ENCODE peak calls at places on chromosomes 5 and 9, in six cellular contexts. One of them, this sample, is unnamed.
A peak's percentile ranks its signal among the peaks of the same experiment; 100 is the strongest.

GRCh38 chr5:178230879-178231735 is 1.5 kb downstream of the PHYKPL start:
- ATAC-seq in A549: no peak
- ATAC-seq in HepG2: peak; percentile 5
- ATAC-seq in upper lobe of left lung: peak; percentile 23
- ATAC-seq in GM12878: peak; percentile 2
- ATAC-seq in K562: peak; percentile 10
- ATAC-seq in this sample: no peak

GRCh38 chr5:173733831-173734491 is 117.5 kb upstream of the BOD1 start:
- ATAC-seq in A549: no peak
- ATAC-seq in HepG2: no peak
- ATAC-seq in upper lobe of left lung: no peak
- ATAC-seq in GM12878: peak; percentile 10
- ATAC-seq in K562: no peak
- ATAC-seq in this sample: no peak

GRCh38 chr5:139064613-139065012 is 133.6 kb downstream of the SIL1 start:
- ATAC-seq in A549: peak; percentile 52
- ATAC-seq in HepG2: no peak
- ATAC-seq in upper lobe of left lung: peak; percentile 49
- ATAC-seq in GM12878: peak; percentile 15
- ATAC-seq in K562: no peak
- ATAC-seq in this sample: no peak

GRCh38 chr5:23825196-23825595 is 317.8 kb downstream of the PRDM9 start:
- ATAC-seq in A549: no peak
- ATAC-seq in HepG2: no peak
- ATAC-seq in upper lobe of left lung: no peak
- ATAC-seq in GM12878: no peak
- ATAC-seq in K562: no peak
- ATAC-seq in this sample: no peak

GRCh38 chr5:112192072-112192471 is 227.0 kb downstream of the EPB41L4A start:
- ATAC-seq in A549: no peak
- ATAC-seq in HepG2: peak; percentile 33
- ATAC-seq in upper lobe of left lung: no peak
- ATAC-seq in GM12878: peak; percentile 27
- ATAC-seq in K562: peak; percentile 61
- ATAC-seq in this sample: no peak

GRCh38 chr9:12923472-12924009 is 148.7 kb downstream of the LURAP1L start:
- ATAC-seq in A549: no peak
- ATAC-seq in HepG2: no peak
- ATAC-seq in upper lobe of left lung: peak; percentile 81
- ATAC-seq in GM12878: no peak
- ATAC-seq in K562: no peak
- ATAC-seq in this sample: peak; percentile 69

GRCh38 chr9:82127993-82128710 is 139.6 kb downstream of the SPATA31D1 start:
- ATAC-seq in A549: no peak
- ATAC-seq in HepG2: no peak
- ATAC-seq in upper lobe of left lung: no peak
- ATAC-seq in GM12878: peak; percentile 85
- ATAC-seq in K562: no peak
- ATAC-seq in this sample: no peak

GRCh38 chr5:34674226-34674625 is 18.1 kb downstream of the RAI14 start:
- ATAC-seq in A549: no peak
- ATAC-seq in HepG2: no peak
- ATAC-seq in upper lobe of left lung: peak; percentile 75
- ATAC-seq in GM12878: no peak
- ATAC-seq in K562: no peak
- ATAC-seq in this sample: peak; percentile 84

GRCh38 chr5:90056911-90057705 is 352.4 kb downstream of the CETN3 start:
- ATAC-seq in A549: no peak
- ATAC-seq in HepG2: no peak
- ATAC-seq in upper lobe of left lung: no peak
- ATAC-seq in GM12878: no peak
- ATAC-seq in K562: no peak
- ATAC-seq in this sample: no peak

DNA sequence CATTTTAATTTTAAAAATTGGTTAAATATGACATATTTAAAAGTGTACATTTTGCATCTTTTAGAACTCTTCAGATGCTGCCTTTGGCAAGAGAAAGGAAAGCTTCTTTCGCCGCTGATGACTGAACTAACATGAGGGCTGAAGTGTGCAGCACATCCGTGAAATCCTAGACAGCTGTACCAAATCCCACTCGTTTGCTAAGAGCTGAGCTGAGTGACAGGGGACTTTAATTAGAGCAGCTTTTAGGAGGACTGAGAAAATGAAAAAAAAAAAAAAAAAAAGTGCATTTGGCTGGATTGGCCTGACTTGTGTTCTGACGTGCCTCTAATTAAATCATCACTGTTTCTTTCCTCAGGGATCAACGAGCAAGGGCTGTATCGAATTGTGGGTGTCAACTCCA is 271.3 kb downstream of the ARHGAP26 start:
- ATAC-seq in A549: no peak
- ATAC-seq in HepG2: no peak
- ATAC-seq in upper lobe of left lung: no peak
- ATAC-seq in GM12878: no peak
- ATAC-seq in K562: no peak
- ATAC-seq in this sample: no peak
- H3K4me1 ChIP-seq in A549: peaks cover 6% of the 10 kb centered on the region
- H3K4me1 ChIP-seq in HepG2: no peaks in the 10 kb centered on the region
- H3K4me1 ChIP-seq in upper lobe of left lung: no peaks in the 10 kb centered on the region
- H3K4me1 ChIP-seq in GM12878: peaks cover 28% of the 10 kb centered on the region
- H3K4me1 ChIP-seq in K562: no peaks in the 10 kb centered on the region
- H3K4me1 ChIP-seq in this sample: peaks cover 5% of the 10 kb centered on the region

DNA sequence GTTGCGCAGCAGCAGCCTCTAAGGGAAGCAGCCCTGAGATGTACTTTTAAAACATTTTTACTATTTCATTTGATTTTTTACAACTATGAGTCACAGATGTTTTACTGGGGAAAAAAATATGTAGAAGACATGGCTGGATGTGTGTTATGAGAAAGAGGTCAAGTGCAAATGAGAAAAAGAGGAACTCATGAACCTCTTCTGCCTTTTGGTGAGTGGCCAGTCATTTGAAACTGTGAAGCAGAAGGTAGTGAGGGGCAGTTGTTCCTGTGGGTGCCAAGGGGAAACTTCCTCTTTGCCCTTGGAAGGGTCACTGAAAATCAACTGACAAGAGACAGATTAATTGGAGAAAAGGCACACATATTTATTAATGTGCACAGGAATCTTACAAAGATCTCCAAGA is 31.3 kb upstream of the SYK start:
- ATAC-seq in A549: no peak
- ATAC-seq in HepG2: no peak
- ATAC-seq in upper lobe of left lung: peak; percentile 56
- ATAC-seq in GM12878: peak; percentile 66
- ATAC-seq in K562: no peak
- ATAC-seq in this sample: no peak
- H3K4me3 ChIP-seq in A549: no peak overlapping the region
- H3K4me3 ChIP-seq in HepG2: no peak overlapping the region
- H3K4me3 ChIP-seq in upper lobe of left lung: no peak overlapping the region
- H3K4me3 ChIP-seq in GM12878: no peak overlapping the region
- H3K4me3 ChIP-seq in K562: no peak overlapping the region
- H3K4me3 ChIP-seq in this sample: no peak overlapping the region

GRCh38 chr5:159043551-159043950 is 56.2 kb downstream of the EBF1 start:
- ATAC-seq in A549: no peak
- ATAC-seq in HepG2: no peak
- ATAC-seq in upper lobe of left lung: no peak
- ATAC-seq in GM12878: no peak
- ATAC-seq in K562: no peak
- ATAC-seq in this sample: no peak
- TF ChIP-seq EP300 in A549: no peak
- TF ChIP-seq EP300 in HepG2: no peak
- TF ChIP-seq EP300 in upper lobe of left lung: no peak
- TF ChIP-seq EP300 in GM12878: no peak
- TF ChIP-seq EP300 in K562: no peak
- TF ChIP-seq EP300 in this sample: no peak

DNA sequence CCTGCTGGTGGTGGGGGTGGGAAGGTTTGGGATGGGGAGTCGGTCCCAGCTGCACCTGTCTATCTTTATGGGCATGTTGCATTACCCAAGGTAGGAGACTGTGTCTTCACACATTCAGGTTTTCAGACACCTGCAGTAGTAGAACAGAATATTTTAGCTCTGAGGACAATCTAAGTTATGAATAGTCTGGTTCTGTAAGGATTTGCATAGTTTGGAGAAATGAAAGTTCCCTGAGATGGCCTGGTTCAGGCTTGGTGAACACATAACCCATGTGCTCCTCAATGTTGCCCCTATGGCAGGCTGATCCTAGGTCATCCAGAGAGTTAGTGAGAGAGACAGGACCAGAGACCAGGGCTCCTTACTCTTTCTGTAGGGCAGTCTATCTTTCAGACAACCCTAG is 20.7 kb downstream of the TNFSF8 start:
- ATAC-seq in A549: no peak
- ATAC-seq in HepG2: no peak
- ATAC-seq in upper lobe of left lung: no peak
- ATAC-seq in GM12878: no peak
- ATAC-seq in K562: no peak
- ATAC-seq in this sample: no peak
- H3K4me1 ChIP-seq in A549: peaks cover 45% of the 10 kb centered on the region
- H3K4me1 ChIP-seq in HepG2: peaks cover 24% of the 10 kb centered on the region
- H3K4me1 ChIP-seq in upper lobe of left lung: no peaks in the 10 kb centered on the region
- H3K4me1 ChIP-seq in GM12878: peaks cover 13% of the 10 kb centered on the region
- H3K4me1 ChIP-seq in K562: no peaks in the 10 kb centered on the region
- H3K4me1 ChIP-seq in this sample: no peaks in the 10 kb centered on the region

This sample was measured in gastroesophageal sphincter.